ENCODE peak calls at places on chromosomes 6 and 20, in four cellular contexts. W is HepG2, Q is GM12878, N is K562. D is an unnamed sample.

GRCh38 chr6:26043389-26044139 is 43.7 kb upstream of the HFE start:
- DNase-seq in Q (peak), W (peak), N (no peak), D (peak)

GRCh38 chr20:20491110-20491783 is 123.3 kb downstream of the INSM1 start:
- DNase-seq in W (no peak), N (no peak), Q (no peak), D (no peak)

GRCh38 chr6:154276810-154277577 is 79.6 kb downstream of the IPCEF1 start:
- DNase-seq in Q (no peak), W (peak), N (peak), D (no peak)

GRCh38 chr6:91376686-91377085 is 789.8 kb upstream of the MAP3K7 start:
- DNase-seq in N (no peak), W (no peak), Q (no peak), D (peak)

GRCh38 chr20:64247312-64247627 is 8.3 kb upstream of the PCMTD2 start:
- DNase-seq in Q (no peak), N (no peak), W (no peak), D (no peak)

GRCh38 chr6:96520039-96520850 is 1.4 kb upstream of the UFL1 start:
- DNase-seq in W (no peak), Q (no peak), N (no peak), D (peak)

GRCh38 chr6:3796396-3796795 is 44.9 kb upstream of the PXDC1 start:
- DNase-seq in Q (no peak), W (no peak), N (no peak), D (no peak)

GRCh38 chr20:12699374-12700228 is 309.2 kb upstream of the SPTLC3 start:
- DNase-seq in N (no peak), Q (no peak), W (no peak), D (no peak)

GRCh38 chr6:30743099-30744053 is 889 bp upstream of the FLOT1 start:
- DNase-seq in Q (no peak), N (peak), W (no peak), D (no peak)

GRCh38 chr6:3230275-3231212 is 3.1 kb upstream of the TUBB2B start:
- DNase-seq in W (no peak), Q (no peak), N (no peak), D (peak)

GRCh38 chr20:22617160-22617559 is 32.8 kb upstream of the FOXA2 start:
- DNase-seq in W (peak), N (no peak), Q (no peak), D (no peak)

GRCh38 chr20:47222728-47223127 is 133.8 kb downstream of the ZMYND8 start:
- DNase-seq in N (no peak), W (no peak), Q (no peak), D (no peak)

GRCh38 chr6:43776115-43776798 is 6.2 kb downstream of the VEGFA start:
- DNase-seq in W (no peak), N (no peak), Q (peak), D (peak)
- TF ChIP-seq USF2 in W (no peak), N (no peak), Q (no peak), D (no peak)

GRCh38 chr6:21031182-21031581 is 496.9 kb downstream of the CDKAL1 start:
- DNase-seq in W (no peak), N (no peak), Q (no peak), D (no peak)
- TF ChIP-seq CREB1 in W (no peak), N (no peak), Q (no peak), D (no peak)

GRCh38 chr20:33407251-33407650 is 5.9 kb upstream of the CDK5RAP1 start:
- DNase-seq in Q (no peak), N (no peak), W (no peak), D (no peak)
- TF ChIP-seq NR2C2 in Q (no peak), N (no peak), W (no peak), D (no peak)

GRCh38 chr6:42120895-42121865 is 21.2 kb downstream of the C6orf132 start:
- DNase-seq in Q (no peak), N (no peak), W (no peak), D (no peak)
- TF ChIP-seq USF2 in Q (no peak), N (no peak), W (no peak), D (no peak)

D was measured in WTC11.